ENCODE peak calls at places on chromosomes 3 and 15, in six cellular contexts. K, F, Y, X, W and Q are unnamed samples.

GRCh38 chr3:87307805-87308204 is 31.4 kb upstream of the POU1F1 start:
- DNase-seq in K (peak; percentile 9), F (no peak), W (no peak), Y (no peak), X (no peak), Q (no peak)

GRCh38 chr3:30473374-30474051 is 132.9 kb upstream of the TGFBR2 start:
- DNase-seq in Y (no peak), F (no peak), W (no peak), X (no peak), K (peak; percentile 88), Q (no peak)

GRCh38 chr15:101193063-101193712 is 58.7 kb downstream of the CHSY1 start:
- DNase-seq in Y (no peak), X (no peak), K (peak; percentile 55), F (no peak), W (no peak), Q (no peak)

GRCh38 chr3:66463054-66463631 is 37.7 kb downstream of the LRIG1 start:
- DNase-seq in X (no peak), F (no peak), Y (no peak), W (no peak), K (no peak), Q (no peak)

GRCh38 chr3:197499427-197499826 is 56.3 kb downstream of the BDH1 start:
- DNase-seq in X (peak; percentile 71), K (peak; percentile 55), W (no peak), F (no peak), Y (peak; percentile 62), Q (no peak)

GRCh38 chr15:25670025-25670554 is 193.0 kb downstream of the ATP10A start:
- DNase-seq in K (peak; percentile 72), W (peak; percentile 23), X (no peak), Y (no peak), F (peak; percentile 42), Q (no peak)

GRCh38 chr15:58555168-58556027 is 123.6 kb downstream of the LIPC start:
- DNase-seq in Y (no peak), F (no peak), K (no peak), X (no peak), W (no peak), Q (no peak)

GRCh38 chr3:169323580-169324453 is 339.7 kb downstream of the MECOM start:
- DNase-seq in K (no peak), W (no peak), X (no peak), Y (no peak), F (no peak), Q (no peak)

GRCh38 chr3:169871129-169871886 is 1.6 kb upstream of the LRRC31 start:
- DNase-seq in F (no peak), W (no peak), K (no peak), Y (peak; percentile 53), X (no peak), Q (no peak)

GRCh38 chr3:23590874-23591273 is 214.9 kb upstream of the UBE2E1 start:
- DNase-seq in K (no peak), W (no peak), F (no peak), Y (peak; percentile 68), X (no peak), Q (no peak)

GRCh38 chr15:42087926-42088800 is 6.2 kb downstream of the PLA2G4D start:
- DNase-seq in F (no peak), K (no peak), Y (no peak), W (no peak), X (no peak), Q (no peak)

GRCh38 chr3:77746048-77746447 is 706.1 kb downstream of the ROBO2 start:
- DNase-seq in F (no peak), Y (no peak), K (no peak), X (no peak), W (no peak), Q (no peak)

GRCh38 chr3:152205097-152205593 is 63.6 kb upstream of the MBNL1 start:
- DNase-seq in X (no peak), K (no peak), Y (peak; percentile 61), W (no peak), F (no peak), Q (no peak)

GRCh38 chr3:126205717-126206655 is 25.6 kb upstream of the ALDH1L1 start:
- DNase-seq in K (no peak), X (no peak), F (peak; percentile 25), W (no peak), Y (no peak), Q (no peak)

GRCh38 chr15:94026458-94026967 is 204.8 kb upstream of the MCTP2 start:
- DNase-seq in W (peak; percentile 47), Y (no peak), K (peak; percentile 26), X (no peak), F (no peak), Q (peak; percentile 45)

GRCh38 chr3:10703875-10704274 is 112.2 kb upstream of the SLC6A11 start:
- DNase-seq in F (no peak), K (peak; percentile 17), Y (peak; percentile 4), X (peak; percentile 38), W (peak; percentile 7), Q (no peak)

GRCh38 chr15:60421544-60421943 is 23.8 kb upstream of the ANXA2 start:
- DNase-seq in F (no peak), W (no peak), Y (no peak), X (no peak), K (peak; percentile 90), Q (no peak)

GRCh38 chr15:31953573-31953972 is 76.7 kb upstream of the CHRNA7 start:
- DNase-seq in W (no peak), K (no peak), X (no peak), F (no peak), Y (no peak), Q (no peak)

GRCh38 chr3:31903686-31904431 is 77.2 kb downstream of the OSBPL10 start:
- DNase-seq in Y (no peak), F (no peak), X (no peak), K (no peak), W (no peak), Q (no peak)

GRCh38 chr15:80596521-80596976 is 98.6 kb upstream of the ABHD17C start:
- DNase-seq in X (peak; percentile 21), K (no peak), F (no peak), Y (no peak), W (no peak), Q (no peak)

GRCh38 chr3:19455546-19455945 is 307.2 kb downstream of the KCNH8 start:
- DNase-seq in Y (no peak), F (no peak), K (no peak), W (no peak), X (no peak), Q (no peak)

GRCh38 chr3:31077021-31077601 is 182.7 kb upstream of the GADL1 start:
- DNase-seq in K (peak; percentile 93), F (no peak), W (peak; percentile 63), X (peak; percentile 80), Y (peak; percentile 7), Q (peak; percentile 86)

GRCh38 chr3:122091602-122092006 is 36.4 kb downstream of the CD86 start:
- DNase-seq in K (no peak), W (no peak), X (no peak), F (no peak), Y (peak; percentile 84), Q (no peak)

GRCh38 chr3:11627612-11628011 is 16.1 kb downstream of the VGLL4 start:
- DNase-seq in F (no peak), K (no peak), Y (no peak), W (no peak), X (no peak), Q (no peak)

GRCh38 chr3:140765246-140765645 is 87.4 kb downstream of the TRIM42 start:
- DNase-seq in Y (peak; percentile 66), F (no peak), W (no peak), X (no peak), K (no peak), Q (no peak)

GRCh38 chr3:278300-279064 is 81.9 kb downstream of the CHL1 start:
- DNase-seq in K (no peak), F (no peak), W (no peak), X (no peak), Y (peak; percentile 94), Q (no peak)

GRCh38 chr3:40099875-40100274 is 209.6 kb upstream of the EIF1B start:
- DNase-seq in F (no peak), Y (no peak), W (no peak), K (no peak), X (no peak), Q (no peak)

GRCh38 chr3:4794331-4794730 is 184.9 kb upstream of the BHLHE40 start:
- DNase-seq in X (no peak), W (no peak), Y (no peak), F (no peak), K (no peak), Q (no peak)

GRCh38 chr3:4791358-4791757 is 187.9 kb upstream of the BHLHE40 start:
- DNase-seq in W (no peak), K (no peak), F (no peak), Y (no peak), X (no peak), Q (no peak)

GRCh38 chr3:4795905-4796304 is 183.3 kb upstream of the BHLHE40 start:
- DNase-seq in K (no peak), X (no peak), Y (no peak), W (no peak), F (no peak), Q (no peak)

GRCh38 chr3:4794798-4795197 is 184.4 kb upstream of the BHLHE40 start:
- DNase-seq in F (no peak), W (no peak), K (no peak), Y (no peak), X (no peak), Q (no peak)

GRCh38 chr3:4793311-4793710 is 185.9 kb upstream of the BHLHE40 start:
- DNase-seq in X (no peak), Y (no peak), F (no peak), K (no peak), W (no peak), Q (no peak)
- H3K4me3 ChIP-seq in X (no peak overlapping the region), Y (no peak overlapping the region), F (no peak overlapping the region), K (no peak overlapping the region), W (no peak overlapping the region), Q (no peak overlapping the region)

GRCh38 chr3:106208979-106209378 is 340.2 kb upstream of the CBLB start:
- DNase-seq in X (no peak), Y (no peak), W (no peak), K (peak; percentile 60), F (no peak), Q (no peak)
- TF ChIP-seq CTCF in X (no peak), Y (no peak), W (no peak), K (no peak), F (peak; percentile 42), Q (no peak)

GRCh38 chr15:39582977-39583585 is 2.2 kb downstream of the THBS1 start:
- DNase-seq in X (no peak), W (peak; percentile 14), Y (no peak), K (peak; percentile 9), F (no peak), Q (peak; percentile 5)
- H3K4me3 ChIP-seq in X (no peak overlapping the region), W (peak overlapping the region; percentile 95), Y (no peak overlapping the region), K (peak overlapping the region; percentile 83), F (peak overlapping the region; percentile 92), Q (peak overlapping the region; percentile 81)

DNA sequence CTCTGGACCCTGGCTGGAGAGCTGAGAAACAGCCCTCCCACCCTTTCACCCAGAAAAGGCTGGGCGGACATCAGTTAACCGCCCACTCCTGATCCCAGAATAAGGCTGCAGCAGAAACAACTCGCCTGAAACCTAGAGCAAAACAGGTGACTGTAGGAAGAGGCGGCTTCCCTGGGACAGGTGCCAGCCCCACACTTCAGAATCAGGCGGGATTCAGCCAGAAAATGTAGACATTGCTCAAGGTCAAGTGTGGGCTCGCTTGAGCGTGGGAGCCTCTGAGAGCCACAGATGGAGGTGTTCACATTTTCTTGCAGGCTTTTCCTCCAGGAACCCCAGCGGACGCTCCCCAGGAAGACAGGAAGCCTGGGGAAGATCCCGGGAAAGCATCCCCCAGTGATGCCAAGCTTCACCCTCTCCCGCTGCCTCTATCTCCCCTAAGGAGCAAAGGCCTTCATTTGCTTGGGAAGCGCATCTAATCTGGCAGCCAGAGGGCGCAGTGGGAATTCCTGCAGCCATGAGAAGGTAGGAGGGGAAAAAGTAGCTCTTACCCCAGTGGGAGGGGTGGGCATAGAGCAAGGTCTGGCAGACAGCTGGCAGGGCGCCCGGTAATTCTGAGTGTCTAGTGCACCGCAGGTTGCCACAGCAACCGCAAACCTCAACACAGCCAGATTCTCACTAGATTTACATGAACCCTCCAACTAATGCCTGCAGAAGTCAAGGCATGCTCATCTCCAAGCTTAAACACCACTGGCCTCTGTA is 77.7 kb downstream of the OCA2 start:
- DNase-seq in K (no peak), X (peak; percentile 22), Y (peak; percentile 47), W (peak; percentile 51), F (peak; percentile 94), Q (peak; percentile 10)
- TF ChIP-seq CTCF in K (no peak), X (peak; percentile 60), Y (no peak), W (peak; percentile 64), F (peak; percentile 93), Q (peak; percentile 26)